ENCODE peak calls at places on chromosomes 13 and 19, in eight cellular contexts. O is adrenal gland; R is PC-9; V is aorta; C is heart left ventricle; A is CD8-positive, alpha-beta T cell; E is colonic mucosa; P is heart right ventricle. W is an unnamed sample.

GRCh38 chr19:45790942-45791341 is 1.7 kb downstream of the DMWD start:
- DNase-seq in V (no peak), P (peak; percentile 27), O (no peak), A (peak; percentile 37), R (no peak), C (no peak), E (no peak), W (no peak)

GRCh38 chr13:38685974-38686571 is 804 bp upstream of the FREM2 start:
- DNase-seq in O (no peak), V (no peak), P (no peak), A (no peak), R (peak; percentile 90), C (no peak), E (peak; percentile 63), W (peak; percentile 47)

GRCh38 chr19:8057545-8058270 is 5.1 kb downstream of the CCL25 start:
- DNase-seq in O (no peak), V (no peak), R (no peak), C (no peak), E (no peak), P (no peak), A (no peak), W (no peak)

GRCh38 chr13:97727991-97728390 is 225.5 kb upstream of the IPO5 start:
- DNase-seq in R (no peak), O (no peak), A (no peak), C (no peak), E (no peak), V (no peak), P (no peak), W (no peak)

GRCh38 chr19:46537136-46538097 is 41.8 kb upstream of the PNMA8B start:
- DNase-seq in A (peak; percentile 74), P (peak; percentile 38), C (peak; percentile 43), E (peak; percentile 67), R (no peak), V (no peak), O (peak; percentile 75), W (peak; percentile 66)

GRCh38 chr19:12052571-12053169 is at the start of gene ZNF878:
- DNase-seq in A (peak; percentile 48), V (peak; percentile 94), C (peak; percentile 95), P (peak; percentile 91), E (peak; percentile 98), R (no peak), O (peak; percentile 96), W (peak; percentile 99)

GRCh38 chr19:18117692-18118378 is 20.3 kb downstream of the MAST3 start:
- DNase-seq in R (peak; percentile 60), C (peak; percentile 92), O (peak; percentile 92), E (peak; percentile 94), P (peak; percentile 88), V (peak; percentile 94), A (peak; percentile 93), W (peak; percentile 93)

GRCh38 chr13:95258098-95258497 is 43.2 kb downstream of the ABCC4 start:
- DNase-seq in C (no peak), E (no peak), P (no peak), O (no peak), A (no peak), R (no peak), V (no peak), W (no peak)

GRCh38 chr19:30064021-30064699 is 122.1 kb downstream of the URI1 start:
- DNase-seq in E (no peak), C (no peak), V (no peak), P (no peak), O (peak; percentile 44), R (no peak), A (no peak), W (no peak)

GRCh38 chr13:100951031-100951430 is 276.4 kb upstream of the TMTC4 start:
- DNase-seq in P (no peak), C (no peak), E (no peak), V (no peak), A (no peak), R (no peak), O (no peak), W (no peak)

GRCh38 chr13:111130111-111130508 is 15.0 kb downstream of the ARHGEF7 start:
- DNase-seq in P (no peak), R (no peak), V (no peak), C (no peak), E (no peak), O (no peak), A (no peak), W (no peak)

GRCh38 chr13:91797567-91797966 is 399.1 kb downstream of the GPC5 start:
- DNase-seq in R (no peak), E (no peak), V (no peak), P (no peak), A (no peak), O (no peak), C (no peak), W (no peak)

GRCh38 chr13:45865414-45865813 is 13.9 kb upstream of the SIAH3 start:
- DNase-seq in A (no peak), R (no peak), P (no peak), O (no peak), E (no peak), V (no peak), C (no peak), W (no peak)

GRCh38 chr19:3880471-3881271 is at the start of gene ATCAY:
- DNase-seq in A (no peak), O (peak; percentile 84), P (no peak), C (no peak), R (no peak), E (no peak), V (no peak), W (no peak)

GRCh38 chr19:33235269-33235995 is 9.8 kb upstream of the SLC7A10 start:
- DNase-seq in C (peak; percentile 82), P (peak; percentile 71), E (peak; percentile 93), V (peak; percentile 83), R (peak; percentile 61), O (peak; percentile 90), A (peak; percentile 84), W (peak; percentile 91)

GRCh38 chr13:27636624-27637288 is 15.1 kb downstream of the POLR1D start:
- DNase-seq in P (no peak), C (no peak), V (no peak), A (no peak), O (no peak), E (no peak), R (no peak), W (peak; percentile 88)

GRCh38 chr13:27634231-27634630 is 12.5 kb downstream of the POLR1D start:
- DNase-seq in E (no peak), C (no peak), A (no peak), P (no peak), R (no peak), V (no peak), O (no peak), W (no peak)

GRCh38 chr13:27635256-27635655 is 13.6 kb downstream of the POLR1D start:
- DNase-seq in V (no peak), E (no peak), A (no peak), O (no peak), R (no peak), C (no peak), P (no peak), W (peak; percentile 29)

GRCh38 chr13:27632648-27633047 is 11.0 kb downstream of the POLR1D start:
- DNase-seq in P (no peak), O (no peak), A (no peak), R (no peak), E (no peak), C (no peak), V (no peak), W (no peak)

GRCh38 chr13:27634791-27635190 is 13.1 kb downstream of the POLR1D start:
- DNase-seq in C (no peak), R (no peak), V (no peak), P (no peak), E (no peak), O (no peak), A (no peak), W (no peak)
- H3K4me1 ChIP-seq in C (peaks cover 21% of the 10 kb centered on the region), R (no peaks in the 10 kb centered on the region), V (no peaks in the 10 kb centered on the region), P (peaks cover 19% of the 10 kb centered on the region), E (no peaks in the 10 kb centered on the region), O (peaks cover 25% of the 10 kb centered on the region), A (peaks cover 10% of the 10 kb centered on the region), W (peaks cover 34% of the 10 kb centered on the region)

GRCh38 chr19:1445932-1446712 is 3.8 kb upstream of the APC2 start:
- DNase-seq in R (no peak), P (no peak), E (no peak), A (no peak), V (no peak), C (no peak), O (no peak), W (no peak)

GRCh38 chr19:1447565-1447903 is 2.4 kb upstream of the APC2 start:
- DNase-seq in E (no peak), V (no peak), A (no peak), P (no peak), C (no peak), O (no peak), R (no peak), W (no peak)

GRCh38 chr19:1447944-1448343 is 2.0 kb upstream of the APC2 start:
- DNase-seq in O (no peak), C (no peak), P (no peak), R (no peak), E (no peak), V (no peak), A (no peak), W (no peak)

GRCh38 chr19:1446713-1447564 is 3.0 kb upstream of the APC2 start:
- DNase-seq in P (no peak), R (no peak), A (peak; percentile 24), E (no peak), C (no peak), O (no peak), V (no peak), W (no peak)

GRCh38 chr19:1445185-1445931 is 4.6 kb upstream of the APC2 start:
- DNase-seq in E (peak; percentile 76), A (peak; percentile 78), P (peak; percentile 46), O (peak; percentile 73), V (peak; percentile 78), R (peak; percentile 40), C (peak; percentile 70), W (no peak)
- H3K27me3 ChIP-seq in E (peaks cover 49% of the 10 kb centered on the region), A (peaks cover 29% of the 10 kb centered on the region), P (peaks cover 50% of the 10 kb centered on the region), O (peaks cover 42% of the 10 kb centered on the region), V (no peaks in the 10 kb centered on the region), R (no peaks in the 10 kb centered on the region), C (peaks cover 36% of the 10 kb centered on the region), W (peaks cover 1% of the 10 kb centered on the region)

DNA sequence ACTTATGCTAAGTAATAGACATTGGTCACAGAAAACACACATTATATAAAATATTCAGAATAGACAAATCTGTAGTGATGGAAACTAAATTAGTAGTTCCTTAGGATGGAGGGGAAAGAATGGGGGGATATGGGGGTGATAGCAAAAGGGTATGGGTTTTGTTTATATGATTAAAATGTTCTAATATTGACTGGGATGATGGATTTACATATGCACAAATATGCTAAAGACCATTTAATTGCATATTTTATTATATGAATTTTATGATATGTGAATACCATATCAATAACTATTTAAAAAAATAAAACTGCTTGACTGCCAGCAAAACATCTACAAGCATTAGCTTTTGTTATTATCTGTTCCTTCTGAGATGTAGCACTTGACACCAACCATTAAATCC is 2584.0 kb upstream of the PCDH20 start:
- DNase-seq in V (no peak), R (no peak), C (no peak), A (no peak), E (no peak), P (no peak), O (no peak), W (no peak)
- H3K4me1 ChIP-seq in V (no peaks in the 10 kb centered on the region), R (no peaks in the 10 kb centered on the region), C (no peaks in the 10 kb centered on the region), A (no peaks in the 10 kb centered on the region), E (no peaks in the 10 kb centered on the region), P (no peaks in the 10 kb centered on the region), O (no peaks in the 10 kb centered on the region), W (no peaks in the 10 kb centered on the region)

DNA sequence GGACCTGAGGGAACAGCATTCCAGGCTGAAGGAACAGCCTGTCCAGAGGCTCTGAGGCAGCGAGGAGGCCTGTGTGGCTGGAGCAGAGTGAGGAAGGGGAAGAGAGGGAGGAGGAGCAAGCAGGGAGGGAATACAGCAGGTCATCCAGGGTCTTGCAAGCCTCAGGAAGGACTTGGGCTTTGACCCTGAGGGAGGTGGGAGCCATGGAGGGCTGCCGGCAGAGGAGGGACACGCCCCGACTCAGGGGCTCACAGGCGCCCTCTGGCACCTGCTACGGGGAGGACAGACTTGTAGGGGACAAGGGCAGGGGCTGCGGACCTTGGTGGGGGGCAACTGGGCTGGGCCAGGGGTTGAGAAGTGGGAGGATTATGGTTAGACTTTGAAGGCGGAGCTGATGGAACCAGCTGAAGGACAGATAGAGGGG is 4.7 kb downstream of the TINCR start:
- DNase-seq in A (no peak), V (no peak), P (no peak), R (no peak), C (no peak), O (no peak), E (no peak), W (no peak)
- H3K27me3 ChIP-seq in A (peaks cover 6% of the 10 kb centered on the region), V (no peaks in the 10 kb centered on the region), P (peaks cover 48% of the 10 kb centered on the region), R (peaks cover 6% of the 10 kb centered on the region), C (peaks cover 19% of the 10 kb centered on the region), O (peaks cover 13% of the 10 kb centered on the region), E (peaks cover 12% of the 10 kb centered on the region), W (peaks cover 8% of the 10 kb centered on the region)

W was measured in SJCRH30.